ENCODE peak calls at places on chromosomes 5 and 9, in four cellular contexts. U is GM12878, I is K562, J is HepG2. S is an unnamed sample.

GRCh38 chr5:32369542-32370155 is 56.9 kb upstream of the MTMR12 start:
- DNase-seq in U (no peak), I (peak), J (no peak), S (no peak)

GRCh38 chr9:78871452-78872331 is 574.8 kb downstream of the PSAT1 start:
- DNase-seq in U (no peak), I (no peak), J (no peak), S (no peak)

GRCh38 chr5:178458140-178458539 is 132.1 kb downstream of the COL23A1 start:
- DNase-seq in U (no peak), I (no peak), J (no peak), S (no peak)

GRCh38 chr5:122704247-122705036 is 70.4 kb upstream of the SNX2 start:
- DNase-seq in U (no peak), I (peak), J (peak), S (peak)

GRCh38 chr9:96158909-96159575 is 142.9 kb downstream of the HSD17B3 start:
- DNase-seq in U (no peak), I (no peak), J (no peak), S (no peak)

GRCh38 chr5:75510836-75511434 is 494 bp downstream of the CERT1 start:
- DNase-seq in U (no peak), I (no peak), J (peak), S (peak)

GRCh38 chr9:124256517-124257069 is 1.2 kb upstream of the NEK6 start:
- DNase-seq in U (no peak), I (no peak), J (peak), S (no peak)

GRCh38 chr9:128787583-128788156 is 617 bp downstream of the TBC1D13 start:
- DNase-seq in U (no peak), I (peak), J (no peak), S (no peak)

GRCh38 chr9:93346240-93347112 is 105.0 kb upstream of the FAM120A start:
- DNase-seq in U (no peak), I (no peak), J (no peak), S (no peak)

GRCh38 chr9:84996049-84996448 is 326.5 kb downstream of the NTRK2 start:
- DNase-seq in U (no peak), I (no peak), J (no peak), S (no peak)

GRCh38 chr5:39411051-39411450 is 13.7 kb downstream of the DAB2 start:
- DNase-seq in U (no peak), I (no peak), J (no peak), S (no peak)

GRCh38 chr9:3850083-3850482 is 324.3 kb upstream of the RFX3 start:
- DNase-seq in U (no peak), I (no peak), J (no peak), S (no peak)

GRCh38 chr5:95471922-95472321 is 80.8 kb downstream of the FAM81B start:
- DNase-seq in U (no peak), I (no peak), J (no peak), S (no peak)

GRCh38 chr5:171673328-171673727 is 112.3 kb upstream of the SMIM23 start:
- DNase-seq in U (no peak), I (no peak), J (no peak), S (no peak)

GRCh38 chr9:34501889-34502425 is 20.8 kb downstream of the ENHO start:
- DNase-seq in U (no peak), I (no peak), J (peak), S (no peak)

GRCh38 chr5:37717613-37718431 is 122.0 kb downstream of the GDNF start:
- DNase-seq in U (no peak), I (peak), J (peak), S (peak)

GRCh38 chr5:77741608-77742007 is 34.5 kb downstream of the TBCA start:
- DNase-seq in U (no peak), I (no peak), J (no peak), S (no peak)

GRCh38 chr9:27785714-27786100 is 212.4 kb upstream of the C9orf72 start:
- DNase-seq in U (peak), I (no peak), J (no peak), S (no peak)

GRCh38 chr5:177040814-177041410 is 18.4 kb downstream of the ZNF346 start:
- DNase-seq in U (no peak), I (no peak), J (no peak), S (no peak)

GRCh38 chr5:132464155-132464939 is 26.2 kb downstream of the IRF1 start:
- DNase-seq in U (no peak), I (no peak), J (no peak), S (no peak)

GRCh38 chr5:40829748-40830305 is 5.2 kb downstream of the RPL37 start:
- DNase-seq in U (no peak), I (no peak), J (no peak), S (no peak)

GRCh38 chr9:8221462-8221861 is 421.9 kb upstream of the DMAC1 start:
- DNase-seq in U (no peak), I (no peak), J (no peak), S (no peak)

GRCh38 chr5:139408191-139408590 is 4.3 kb upstream of the SPATA24 start:
- DNase-seq in U (no peak), I (no peak), J (no peak), S (no peak)

GRCh38 chr9:136418182-136419091 is 8.0 kb downstream of the PMPCA start:
- DNase-seq in U (no peak), I (no peak), J (no peak), S (no peak)

GRCh38 chr5:67996596-67996995 is 219.0 kb upstream of the PIK3R1 start:
- DNase-seq in U (no peak), I (no peak), J (no peak), S (no peak)

GRCh38 chr5:66596791-66597757 is 881 bp downstream of the MAST4 start:
- DNase-seq in U (no peak), I (peak), J (no peak), S (peak)

GRCh38 chr9:93211654-93212001 is 27.7 kb downstream of the WNK2 start:
- DNase-seq in U (no peak), I (no peak), J (no peak), S (no peak)

GRCh38 chr5:134127376-134127861 is 12.9 kb downstream of the TCF7 start:
- DNase-seq in U (peak), I (no peak), J (no peak), S (no peak)

GRCh38 chr9:91807640-91808246 is 142.3 kb downstream of the ROR2 start:
- DNase-seq in U (no peak), I (no peak), J (no peak), S (no peak)

GRCh38 chr9:73548201-73548600 is 396.5 kb downstream of the ANXA1 start:
- DNase-seq in U (no peak), I (no peak), J (no peak), S (no peak)

GRCh38 chr9:130431536-130432303 is 13.0 kb upstream of the ASS1 start:
- DNase-seq in U (no peak), I (no peak), J (no peak), S (no peak)

GRCh38 chr5:124580925-124581821 is 165.3 kb downstream of the ZNF608 start:
- DNase-seq in U (no peak), I (no peak), J (peak), S (no peak)

GRCh38 chr9:117725426-117725887 is 21.3 kb downstream of the TLR4 start:
- DNase-seq in U (no peak), I (no peak), J (no peak), S (no peak)

GRCh38 chr5:55993628-55994501 is 898 bp downstream of the IL6ST start:
- DNase-seq in U (no peak), I (no peak), J (no peak), S (no peak)

GRCh38 chr5:54360089-54360488 is 49.7 kb upstream of the ARL15 start:
- DNase-seq in U (no peak), I (peak), J (no peak), S (no peak)

GRCh38 chr5:16554110-16554509 is 62.7 kb downstream of the RETREG1 start:
- DNase-seq in U (no peak), I (no peak), J (no peak), S (no peak)
- TF ChIP-seq BHLHE40 in U (no peak), I (no peak), J (no peak), S (no peak)

GRCh38 chr5:74440341-74440740 is 200.2 kb downstream of the ENC1 start:
- DNase-seq in U (no peak), I (no peak), J (no peak), S (no peak)
- TF ChIP-seq SP1 in U (no peak), I (no peak), J (no peak), S (no peak)

GRCh38 chr9:132146015-132146414 is 15.8 kb upstream of the NTNG2 start:
- DNase-seq in U (no peak), I (no peak), J (no peak), S (no peak)

GRCh38 chr9:132144708-132145365 is 17.0 kb upstream of the NTNG2 start:
- DNase-seq in U (no peak), I (peak), J (no peak), S (no peak)

GRCh38 chr9:132147839-132148238 is 14.0 kb upstream of the NTNG2 start:
- DNase-seq in U (no peak), I (no peak), J (no peak), S (no peak)

GRCh38 chr9:132146575-132146974 is 15.3 kb upstream of the NTNG2 start:
- DNase-seq in U (no peak), I (no peak), J (no peak), S (no peak)

GRCh38 chr9:132147331-132147730 is 14.5 kb upstream of the NTNG2 start:
- DNase-seq in U (no peak), I (no peak), J (no peak), S (no peak)
- TF ChIP-seq BHLHE40 in U (no peak), I (no peak), J (no peak), S (no peak)

GRCh38 chr5:112475747-112476435 is 56.8 kb upstream of the EPB41L4A start:
- DNase-seq in U (no peak), I (no peak), J (no peak), S (no peak)

GRCh38 chr5:112467467-112467866 is 48.4 kb upstream of the EPB41L4A start:
- DNase-seq in U (no peak), I (no peak), J (no peak), S (no peak)

GRCh38 chr5:112473989-112474388 is 54.9 kb upstream of the EPB41L4A start:
- DNase-seq in U (no peak), I (no peak), J (no peak), S (no peak)

DNA sequence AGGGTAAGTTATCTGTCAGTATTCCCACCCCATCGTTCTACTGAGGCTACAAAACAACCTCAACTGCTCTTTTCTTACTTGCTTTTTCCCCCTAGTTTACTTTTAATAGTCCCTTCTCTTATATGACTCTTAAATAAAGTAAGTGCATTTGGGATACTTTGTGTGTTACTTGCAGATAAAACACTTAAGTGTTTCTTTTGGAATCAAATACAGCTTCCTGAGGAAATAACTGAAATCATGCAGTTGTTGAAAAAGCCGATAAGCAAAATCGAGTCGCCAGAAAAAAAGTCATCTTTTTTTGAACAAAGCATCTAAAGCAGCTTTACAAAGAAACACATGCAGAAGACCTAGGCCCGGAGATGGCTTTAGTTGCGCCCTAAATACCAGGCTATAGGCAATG is 53.5 kb upstream of the EPB41L4A start:
- DNase-seq in U (no peak), I (no peak), J (no peak), S (no peak)
- TF ChIP-seq SP1 in U (no peak), I (no peak), J (no peak), S (no peak)

S was measured in HEK293T.